ENCODE peak calls at places on chromosome 1, in nine cellular contexts. One of them, this sample, is unnamed. For H3K9me3, the result is how much of the 10 kb centered on the place peaks cover.

GRCh38 chr1:20112279-20113000 is 6.9 kb downstream of the PLA2G2D start:
- DNase-seq in upper lobe of left lung: no peak
- DNase-seq in esophagus muscularis mucosa: no peak
- DNase-seq in breast epithelium: no peak
- DNase-seq in HCT116: no peak
- DNase-seq in stomach: no peak
- DNase-seq in vagina: no peak
- DNase-seq in prostate gland: no peak
- DNase-seq in suprapubic skin: peak
- DNase-seq in this sample: no peak

GRCh38 chr1:225691861-225692516 is 39.1 kb upstream of the ENAH start:
- DNase-seq in breast epithelium: no peak
- DNase-seq in stomach: no peak
- DNase-seq in upper lobe of left lung: no peak
- DNase-seq in prostate gland: no peak
- DNase-seq in esophagus muscularis mucosa: no peak
- DNase-seq in HCT116: no peak
- DNase-seq in vagina: no peak
- DNase-seq in suprapubic skin: no peak
- DNase-seq in this sample: no peak

GRCh38 chr1:98388431-98388830 is 273.1 kb upstream of the SNX7 start:
- DNase-seq in vagina: no peak
- DNase-seq in esophagus muscularis mucosa: no peak
- DNase-seq in stomach: no peak
- DNase-seq in HCT116: no peak
- DNase-seq in prostate gland: no peak
- DNase-seq in breast epithelium: no peak
- DNase-seq in upper lobe of left lung: no peak
- DNase-seq in suprapubic skin: no peak
- DNase-seq in this sample: no peak

GRCh38 chr1:198754670-198755069 is 115.8 kb downstream of the PTPRC start:
- DNase-seq in stomach: no peak
- DNase-seq in vagina: no peak
- DNase-seq in suprapubic skin: no peak
- DNase-seq in breast epithelium: no peak
- DNase-seq in esophagus muscularis mucosa: no peak
- DNase-seq in upper lobe of left lung: no peak
- DNase-seq in prostate gland: no peak
- DNase-seq in HCT116: no peak
- DNase-seq in this sample: no peak

GRCh38 chr1:207361910-207362309 is 40.4 kb downstream of the CD55 start:
- DNase-seq in esophagus muscularis mucosa: no peak
- DNase-seq in HCT116: no peak
- DNase-seq in breast epithelium: no peak
- DNase-seq in vagina: no peak
- DNase-seq in upper lobe of left lung: no peak
- DNase-seq in stomach: no peak
- DNase-seq in suprapubic skin: no peak
- DNase-seq in prostate gland: no peak
- DNase-seq in this sample: no peak

GRCh38 chr1:218624051-218624450 is 278.9 kb downstream of the TGFB2 start:
- DNase-seq in upper lobe of left lung: no peak
- DNase-seq in breast epithelium: no peak
- DNase-seq in esophagus muscularis mucosa: no peak
- DNase-seq in suprapubic skin: no peak
- DNase-seq in HCT116: no peak
- DNase-seq in prostate gland: no peak
- DNase-seq in stomach: no peak
- DNase-seq in vagina: no peak
- DNase-seq in this sample: no peak

GRCh38 chr1:62539028-62539447 is 58.3 kb upstream of the ANGPTL3 start:
- DNase-seq in esophagus muscularis mucosa: no peak
- DNase-seq in HCT116: no peak
- DNase-seq in suprapubic skin: no peak
- DNase-seq in upper lobe of left lung: no peak
- DNase-seq in breast epithelium: no peak
- DNase-seq in stomach: no peak
- DNase-seq in vagina: no peak
- DNase-seq in prostate gland: no peak
- DNase-seq in this sample: no peak

GRCh38 chr1:33763406-33763805 is 100.5 kb upstream of the HMGB4 start:
- DNase-seq in esophagus muscularis mucosa: no peak
- DNase-seq in upper lobe of left lung: no peak
- DNase-seq in vagina: no peak
- DNase-seq in suprapubic skin: no peak
- DNase-seq in breast epithelium: no peak
- DNase-seq in HCT116: no peak
- DNase-seq in prostate gland: no peak
- DNase-seq in stomach: no peak
- DNase-seq in this sample: no peak

GRCh38 chr1:165408518-165408917 is 36.4 kb downstream of the RXRG start:
- DNase-seq in HCT116: peak
- DNase-seq in upper lobe of left lung: no peak
- DNase-seq in suprapubic skin: no peak
- DNase-seq in prostate gland: no peak
- DNase-seq in vagina: no peak
- DNase-seq in stomach: peak
- DNase-seq in esophagus muscularis mucosa: no peak
- DNase-seq in breast epithelium: no peak
- DNase-seq in this sample: no peak

GRCh38 chr1:38135621-38136414 is 89.2 kb upstream of the POU3F1 start:
- DNase-seq in prostate gland: no peak
- DNase-seq in esophagus muscularis mucosa: no peak
- DNase-seq in breast epithelium: no peak
- DNase-seq in upper lobe of left lung: peak
- DNase-seq in vagina: no peak
- DNase-seq in stomach: no peak
- DNase-seq in HCT116: no peak
- DNase-seq in suprapubic skin: no peak
- DNase-seq in this sample: no peak

GRCh38 chr1:234874291-234875288 is 254.0 kb downstream of the TOMM20 start:
- DNase-seq in esophagus muscularis mucosa: no peak
- DNase-seq in stomach: no peak
- DNase-seq in HCT116: no peak
- DNase-seq in vagina: no peak
- DNase-seq in breast epithelium: no peak
- DNase-seq in prostate gland: no peak
- DNase-seq in upper lobe of left lung: no peak
- DNase-seq in suprapubic skin: no peak
- DNase-seq in this sample: no peak

GRCh38 chr1:30712583-30712982 is 10.8 kb downstream of the MATN1 start:
- DNase-seq in prostate gland: no peak
- DNase-seq in esophagus muscularis mucosa: no peak
- DNase-seq in stomach: no peak
- DNase-seq in upper lobe of left lung: no peak
- DNase-seq in HCT116: no peak
- DNase-seq in breast epithelium: no peak
- DNase-seq in suprapubic skin: no peak
- DNase-seq in vagina: no peak
- DNase-seq in this sample: no peak

GRCh38 chr1:153985984-153986761 is at the start of gene RAB13:
- DNase-seq in prostate gland: peak
- DNase-seq in breast epithelium: peak
- DNase-seq in vagina: peak
- DNase-seq in stomach: peak
- DNase-seq in upper lobe of left lung: peak
- DNase-seq in HCT116: peak
- DNase-seq in suprapubic skin: peak
- DNase-seq in esophagus muscularis mucosa: peak
- DNase-seq in this sample: peak

GRCh38 chr1:182242641-182243040 is 148.9 kb downstream of the GLUL start:
- DNase-seq in stomach: no peak
- DNase-seq in prostate gland: no peak
- DNase-seq in upper lobe of left lung: no peak
- DNase-seq in vagina: no peak
- DNase-seq in esophagus muscularis mucosa: no peak
- DNase-seq in suprapubic skin: no peak
- DNase-seq in HCT116: no peak
- DNase-seq in breast epithelium: no peak
- DNase-seq in this sample: no peak

GRCh38 chr1:2267051-2267830 is 39.1 kb downstream of the SKI start:
- DNase-seq in vagina: no peak
- DNase-seq in suprapubic skin: no peak
- DNase-seq in prostate gland: no peak
- DNase-seq in esophagus muscularis mucosa: no peak
- DNase-seq in upper lobe of left lung: no peak
- DNase-seq in stomach: no peak
- DNase-seq in breast epithelium: no peak
- DNase-seq in HCT116: no peak
- DNase-seq in this sample: no peak

DNA sequence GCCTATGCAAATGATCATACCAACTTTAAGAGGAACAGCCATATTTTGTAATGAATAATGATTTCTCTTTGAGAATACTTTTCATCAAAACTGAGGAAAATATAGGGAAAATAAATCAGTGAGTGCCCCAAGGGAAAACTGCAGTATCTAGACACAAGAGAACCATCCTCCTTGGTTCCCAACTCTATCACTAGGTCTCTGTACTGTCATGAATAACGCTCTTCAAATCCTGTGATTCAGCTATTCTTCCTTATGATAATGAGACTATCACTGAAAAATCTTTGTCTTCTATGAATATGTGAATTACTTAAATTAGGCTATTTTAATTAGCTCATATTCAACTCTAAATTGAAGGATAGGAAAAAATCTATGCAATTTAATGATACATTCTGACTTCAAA is 2.3 kb downstream of the OR2L5 start:
- DNase-seq in prostate gland: no peak
- DNase-seq in HCT116: no peak
- DNase-seq in stomach: no peak
- DNase-seq in vagina: no peak
- DNase-seq in esophagus muscularis mucosa: no peak
- DNase-seq in suprapubic skin: no peak
- DNase-seq in upper lobe of left lung: no peak
- DNase-seq in breast epithelium: no peak
- DNase-seq in this sample: no peak
- H3K9me3 ChIP-seq in prostate gland: under half
- H3K9me3 ChIP-seq in HCT116: under half
- H3K9me3 ChIP-seq in stomach: under half
- H3K9me3 ChIP-seq in vagina: under half
- H3K9me3 ChIP-seq in esophagus muscularis mucosa: under half
- H3K9me3 ChIP-seq in suprapubic skin: under half
- H3K9me3 ChIP-seq in upper lobe of left lung: under half
- H3K9me3 ChIP-seq in breast epithelium: under half
- H3K9me3 ChIP-seq in this sample: under half

GRCh38 chr1:54577612-54578011 is 29.6 kb downstream of the ACOT11 start:
- DNase-seq in prostate gland: no peak
- DNase-seq in suprapubic skin: no peak
- DNase-seq in breast epithelium: peak
- DNase-seq in HCT116: no peak
- DNase-seq in upper lobe of left lung: no peak
- DNase-seq in esophagus muscularis mucosa: no peak
- DNase-seq in stomach: peak
- DNase-seq in vagina: no peak
- DNase-seq in this sample: peak
- TF ChIP-seq POLR2AphosphoS5 in prostate gland: peak
- TF ChIP-seq POLR2AphosphoS5 in suprapubic skin: no peak
- TF ChIP-seq POLR2AphosphoS5 in breast epithelium: no peak
- TF ChIP-seq POLR2AphosphoS5 in HCT116: no peak
- TF ChIP-seq POLR2AphosphoS5 in upper lobe of left lung: peak
- TF ChIP-seq POLR2AphosphoS5 in esophagus muscularis mucosa: peak
- TF ChIP-seq POLR2AphosphoS5 in stomach: peak
- TF ChIP-seq POLR2AphosphoS5 in vagina: no peak
- TF ChIP-seq POLR2AphosphoS5 in this sample: no peak

GRCh38 chr1:229408458-229409037 is 25.3 kb downstream of the ACTA1 start:
- DNase-seq in stomach: no peak
- DNase-seq in upper lobe of left lung: no peak
- DNase-seq in breast epithelium: no peak
- DNase-seq in suprapubic skin: no peak
- DNase-seq in HCT116: no peak
- DNase-seq in prostate gland: no peak
- DNase-seq in esophagus muscularis mucosa: no peak
- DNase-seq in vagina: no peak
- DNase-seq in this sample: no peak

GRCh38 chr1:229402993-229403392 is 30.9 kb downstream of the ACTA1 start:
- DNase-seq in esophagus muscularis mucosa: no peak
- DNase-seq in breast epithelium: no peak
- DNase-seq in stomach: no peak
- DNase-seq in vagina: no peak
- DNase-seq in HCT116: no peak
- DNase-seq in upper lobe of left lung: no peak
- DNase-seq in suprapubic skin: no peak
- DNase-seq in prostate gland: no peak
- DNase-seq in this sample: no peak

GRCh38 chr1:229407206-229408026 is 26.5 kb downstream of the ACTA1 start:
- DNase-seq in vagina: no peak
- DNase-seq in prostate gland: no peak
- DNase-seq in stomach: no peak
- DNase-seq in suprapubic skin: no peak
- DNase-seq in HCT116: no peak
- DNase-seq in upper lobe of left lung: peak
- DNase-seq in esophagus muscularis mucosa: no peak
- DNase-seq in breast epithelium: no peak
- DNase-seq in this sample: no peak

GRCh38 chr1:229406798-229407197 is 27.1 kb downstream of the ACTA1 start:
- DNase-seq in suprapubic skin: no peak
- DNase-seq in upper lobe of left lung: no peak
- DNase-seq in breast epithelium: no peak
- DNase-seq in esophagus muscularis mucosa: no peak
- DNase-seq in stomach: no peak
- DNase-seq in prostate gland: no peak
- DNase-seq in vagina: no peak
- DNase-seq in HCT116: no peak
- DNase-seq in this sample: no peak

DNA sequence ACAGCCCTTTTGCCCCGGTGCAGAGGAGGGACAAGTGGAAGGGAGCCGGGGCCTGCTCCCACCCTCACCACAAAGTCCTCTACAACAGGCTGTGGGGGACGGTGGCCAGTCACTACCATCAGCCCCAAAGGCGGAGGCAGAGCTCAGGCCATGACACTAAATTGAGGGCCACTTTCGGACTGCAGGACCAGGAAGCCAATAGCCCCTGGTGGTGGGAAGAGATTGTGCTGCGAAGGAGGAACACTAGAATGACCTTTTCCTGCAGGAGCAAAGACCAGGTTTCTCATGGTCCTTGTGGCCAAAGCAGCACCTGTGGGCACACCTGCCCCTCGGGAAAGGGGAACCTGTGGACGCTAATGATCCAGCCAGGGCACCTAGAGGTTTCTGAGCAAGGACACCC is 30.3 kb downstream of the ACTA1 start:
- DNase-seq in suprapubic skin: no peak
- DNase-seq in esophagus muscularis mucosa: no peak
- DNase-seq in breast epithelium: no peak
- DNase-seq in vagina: no peak
- DNase-seq in HCT116: no peak
- DNase-seq in prostate gland: no peak
- DNase-seq in upper lobe of left lung: no peak
- DNase-seq in stomach: no peak
- DNase-seq in this sample: no peak
- TF ChIP-seq CTCF in suprapubic skin: no peak
- TF ChIP-seq CTCF in esophagus muscularis mucosa: no peak
- TF ChIP-seq CTCF in breast epithelium: no peak
- TF ChIP-seq CTCF in vagina: no peak
- TF ChIP-seq CTCF in HCT116: peak
- TF ChIP-seq CTCF in prostate gland: no peak
- TF ChIP-seq CTCF in upper lobe of left lung: no peak
- TF ChIP-seq CTCF in stomach: no peak
- TF ChIP-seq CTCF in this sample: no peak

DNA sequence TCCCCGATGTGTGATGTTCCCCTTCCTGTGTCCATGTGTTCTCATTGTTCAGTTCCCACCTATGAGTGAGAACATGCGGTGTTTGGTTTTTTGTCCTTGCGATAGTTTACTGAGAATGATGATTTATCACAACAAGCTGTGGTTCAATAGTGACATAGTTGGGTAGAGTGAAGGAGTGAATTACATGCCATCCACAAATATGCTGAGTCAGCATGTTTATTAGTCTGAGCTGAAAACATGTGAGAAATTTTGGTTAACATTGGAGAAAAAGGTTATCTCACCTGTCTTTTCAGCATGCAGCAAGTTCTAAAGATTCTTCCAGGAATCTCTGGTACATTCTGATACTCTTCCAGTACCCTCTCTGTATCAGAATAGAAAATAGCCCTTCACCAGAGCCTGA is 19.0 kb downstream of the OR2L3 start:
- DNase-seq in upper lobe of left lung: no peak
- DNase-seq in vagina: no peak
- DNase-seq in stomach: no peak
- DNase-seq in esophagus muscularis mucosa: no peak
- DNase-seq in prostate gland: no peak
- DNase-seq in breast epithelium: no peak
- DNase-seq in HCT116: no peak
- DNase-seq in suprapubic skin: no peak
- DNase-seq in this sample: no peak
- H3K9me3 ChIP-seq in upper lobe of left lung: under half
- H3K9me3 ChIP-seq in vagina: under half
- H3K9me3 ChIP-seq in stomach: under half
- H3K9me3 ChIP-seq in esophagus muscularis mucosa: under half
- H3K9me3 ChIP-seq in prostate gland: under half
- H3K9me3 ChIP-seq in breast epithelium: under half
- H3K9me3 ChIP-seq in HCT116: under half
- H3K9me3 ChIP-seq in suprapubic skin: under half
- H3K9me3 ChIP-seq in this sample: under half